ENCODE peak calls at places on chromosomes 5 and 9, in four cellular contexts. N is ovary, S is SK-N-SH, R is PC-3. U is an unnamed sample.

GRCh38 chr9:101323129-101323528 is 61.7 kb downstream of the BAAT start:
- DNase-seq in N (no peak), R (no peak), S (no peak), U (no peak)

GRCh38 chr5:76602094-76602726 is 21.0 kb downstream of the F2RL2 start:
- DNase-seq in R (peak; percentile 32), S (no peak), N (no peak), U (no peak)

GRCh38 chr9:21684831-21685362 is 117.5 kb upstream of the MTAP start:
- DNase-seq in R (peak; percentile 97), N (no peak), S (no peak), U (peak; percentile 69)

GRCh38 chr9:68961587-68961986 is 52.3 kb downstream of the PRKACG start:
- DNase-seq in N (no peak), R (no peak), S (no peak), U (no peak)

GRCh38 chr5:170633235-170634041 is 129.6 kb downstream of the KCNIP1 start:
- DNase-seq in S (peak; percentile 88), N (peak; percentile 60), R (peak; percentile 48), U (peak; percentile 67)

GRCh38 chr9:125961037-125961436 is 213.9 kb downstream of the PBX3 start:
- DNase-seq in N (no peak), R (no peak), S (no peak), U (no peak)

GRCh38 chr5:12592228-12592627 is 688.0 kb upstream of the CTNND2 start:
- DNase-seq in S (no peak), N (no peak), R (no peak), U (no peak)

GRCh38 chr9:98833090-98833956 is 25.9 kb downstream of the GALNT12 start:
- DNase-seq in R (no peak), S (no peak), N (no peak), U (no peak)

GRCh38 chr5:108753877-108754276 is 6.2 kb downstream of the FER start:
- DNase-seq in R (peak; percentile 90), S (no peak), N (no peak), U (no peak)

GRCh38 chr9:137445930-137446431 is 4.8 kb upstream of the ENTPD8 start:
- DNase-seq in N (no peak), R (no peak), S (no peak), U (no peak)

GRCh38 chr5:131305906-131306305 is 42.1 kb downstream of the CDC42SE2 start:
- DNase-seq in N (no peak), S (no peak), R (no peak), U (no peak)

GRCh38 chr5:41193462-41194166 is 19.7 kb downstream of the C6 start:
- DNase-seq in R (peak; percentile 87), N (peak; percentile 91), S (no peak), U (peak; percentile 94)

GRCh38 chr5:157548513-157549282 is 26.9 kb downstream of the ADAM19 start:
- DNase-seq in N (no peak), S (no peak), R (peak; percentile 81), U (no peak)

GRCh38 chr5:133400831-133401351 is 211.4 kb downstream of the FSTL4 start:
- DNase-seq in R (no peak), N (no peak), S (no peak), U (no peak)

GRCh38 chr5:170941788-170942187 is 80.0 kb downstream of the RANBP17 start:
- DNase-seq in S (no peak), R (no peak), N (no peak), U (no peak)

GRCh38 chr9:693460-694390 is 147.8 kb upstream of the DMRT1 start:
- DNase-seq in R (no peak), S (no peak), N (peak; percentile 52), U (peak; percentile 61)

GRCh38 chr9:116152941-116153764 is 438 bp upstream of the PAPPA start:
- DNase-seq in N (peak; percentile 27), R (peak; percentile 35), S (peak; percentile 17), U (no peak)

GRCh38 chr9:131609116-131609830 is 64.0 kb downstream of the PRRT1B start:
- DNase-seq in S (no peak), R (no peak), N (peak; percentile 50), U (no peak)

GRCh38 chr5:122715095-122715494 is 59.8 kb upstream of the SNX2 start:
- DNase-seq in S (no peak), N (no peak), R (no peak), U (no peak)

GRCh38 chr5:68382640-68383039 is 167.1 kb downstream of the PIK3R1 start:
- DNase-seq in N (no peak), S (no peak), R (no peak), U (no peak)

GRCh38 chr5:168072665-168073064 is 218.8 kb upstream of the WWC1 start:
- DNase-seq in S (no peak), N (no peak), R (no peak), U (no peak)

GRCh38 chr5:160076997-160077396 is 42.3 kb downstream of the PWWP2A start:
- DNase-seq in R (no peak), N (no peak), S (no peak), U (no peak)

GRCh38 chr9:132575005-132575609 is 7.3 kb upstream of the BARHL1 start:
- DNase-seq in S (peak; percentile 93), R (peak; percentile 72), N (peak; percentile 42), U (peak; percentile 60)

GRCh38 chr5:38607930-38608545 is 51.6 kb upstream of the LIFR start:
- DNase-seq in N (no peak), S (no peak), R (peak; percentile 66), U (peak; percentile 16)

GRCh38 chr5:150598821-150599273 is 41.6 kb upstream of the SYNPO start:
- DNase-seq in R (no peak), S (no peak), N (no peak), U (peak; percentile 29)

GRCh38 chr5:10949856-10950630 is 189.0 kb upstream of the DAP start:
- DNase-seq in S (no peak), N (no peak), R (no peak), U (no peak)

GRCh38 chr9:89052470-89053097 is 61.3 kb downstream of the S1PR3 start:
- DNase-seq in N (no peak), R (no peak), S (no peak), U (no peak)

GRCh38 chr5:148805323-148806290 is 20.8 kb upstream of the ADRB2 start:
- DNase-seq in N (no peak), S (peak; percentile 36), R (peak; percentile 78), U (no peak)

GRCh38 chr5:42483472-42484154 is 60.4 kb downstream of the GHR start:
- DNase-seq in S (no peak), R (no peak), N (no peak), U (peak; percentile 68)

GRCh38 chr5:103582364-103582763 is 19.8 kb upstream of the NUDT12 start:
- DNase-seq in N (no peak), R (peak; percentile 73), S (peak; percentile 32), U (no peak)

GRCh38 chr5:87746341-87746740 is 333.6 kb upstream of the CCNH start:
- DNase-seq in S (no peak), N (no peak), R (no peak), U (no peak)

GRCh38 chr5:87741891-87742290 is 329.2 kb upstream of the CCNH start:
- DNase-seq in R (no peak), N (no peak), S (no peak), U (no peak)

GRCh38 chr5:87752362-87752761 is 339.6 kb upstream of the CCNH start:
- DNase-seq in N (no peak), S (no peak), R (peak; percentile 85), U (no peak)

GRCh38 chr5:87751801-87752200 is 339.1 kb upstream of the CCNH start:
- DNase-seq in S (no peak), R (no peak), N (no peak), U (no peak)

DNA sequence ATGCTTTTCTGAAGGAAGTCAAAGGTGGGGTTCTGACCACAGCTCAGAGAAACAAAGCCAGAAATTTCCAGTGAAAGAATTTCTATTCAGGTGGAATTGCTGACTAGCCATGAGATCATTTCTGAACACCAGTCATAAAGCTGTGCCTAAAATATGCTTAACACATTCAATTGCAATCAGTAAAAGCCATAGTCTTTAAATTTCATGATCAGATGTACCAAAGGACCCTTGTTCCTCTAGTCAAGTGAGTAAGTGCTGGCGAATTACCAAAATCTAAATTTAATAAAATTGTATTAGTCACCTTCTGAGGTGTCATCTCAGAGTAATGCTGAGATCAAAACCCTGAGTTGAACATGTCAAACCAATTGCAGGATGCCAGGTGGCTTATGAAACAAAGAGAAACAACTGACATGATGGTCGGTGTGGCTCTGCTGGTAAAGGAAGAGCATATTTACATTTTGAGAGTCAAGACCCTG is 334.2 kb upstream of the CCNH start:
- DNase-seq in S (no peak), N (no peak), R (peak; percentile 100), U (no peak)
- TF ChIP-seq CTCF in S (no peak), N (no peak), R (no peak), U (no peak)

GRCh38 chr9:79581794-79582193 is 10.0 kb downstream of the TLE4 start:
- DNase-seq in N (no peak), S (no peak), R (peak; percentile 52), U (no peak)
- H3K4me1 ChIP-seq in N (peaks cover 24% of the 10 kb centered on the region), S (peaks cover 59% of the 10 kb centered on the region), R (peaks cover 13% of the 10 kb centered on the region), U (no peaks in the 10 kb centered on the region)

GRCh38 chr5:6250121-6250520 is 128.2 kb downstream of the MED10 start:
- DNase-seq in S (no peak), R (no peak), N (no peak), U (no peak)
- H3K27me3 ChIP-seq in S (no peaks in the 10 kb centered on the region), R (no peaks in the 10 kb centered on the region), N (no peaks in the 10 kb centered on the region), U (no peaks in the 10 kb centered on the region)

GRCh38 chr5:74541381-74541781 is 99.1 kb downstream of the ENC1 start:
- DNase-seq in S (no peak), N (no peak), R (peak; percentile 84), U (no peak)
- TF ChIP-seq CTCF in S (no peak), N (no peak), R (no peak), U (no peak)

DNA sequence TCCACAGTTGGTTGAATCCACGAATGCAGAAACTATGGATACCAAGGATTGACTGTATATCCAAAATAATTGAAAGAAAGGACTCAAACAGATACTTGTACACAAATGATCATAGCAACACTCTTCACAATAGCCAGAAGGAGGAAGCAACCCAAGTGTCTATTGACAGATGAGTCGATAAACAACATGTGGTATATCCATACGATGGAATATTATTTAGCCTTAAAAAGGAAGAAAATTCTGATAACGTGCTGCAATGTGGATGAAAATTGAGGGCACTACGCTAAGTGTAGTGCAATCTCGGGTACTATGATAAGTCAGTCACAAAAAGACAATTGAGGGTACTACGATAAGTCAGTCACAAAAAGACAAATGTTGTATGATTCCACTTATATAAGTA is 83.6 kb upstream of the CPEB4 start:
- DNase-seq in S (no peak), R (no peak), N (no peak), U (no peak)
- H3K4me1 ChIP-seq in S (no peaks in the 10 kb centered on the region), R (no peaks in the 10 kb centered on the region), N (no peaks in the 10 kb centered on the region), U (no peaks in the 10 kb centered on the region)

GRCh38 chr9:77021928-77022782 is 2.7 kb downstream of the FOXB2 start:
- DNase-seq in R (no peak), S (peak; percentile 28), N (no peak), U (no peak)
- H3K27me3 ChIP-seq in R (peaks cover 48% of the 10 kb centered on the region), S (peaks cover 94% of the 10 kb centered on the region), N (no peaks in the 10 kb centered on the region), U (peaks cover 69% of the 10 kb centered on the region)